ENCODE peak calls at places on chromosome 20, in four cellular contexts. Z is H1, J is GM23338, Y is endothelial cell of umbilical vein. O is an unnamed sample. For H3K79me2, the result is how much of the 10 kb centered on the place peaks cover.

GRCh38 chr20:44552039-44552438 is 30.2 kb upstream of the SERINC3 start:
- DNase-seq in Z (no peak), J (no peak), Y (peak), O (no peak)

GRCh38 chr20:9483131-9483530 is 31.3 kb upstream of the LAMP5 start:
- DNase-seq in Z (no peak), J (no peak), Y (no peak), O (no peak)

GRCh38 chr20:59781236-59781635 is 152.2 kb downstream of the SYCP2 start:
- DNase-seq in Z (no peak), J (no peak), Y (no peak), O (no peak)

GRCh38 chr20:21516861-21517565 is 3.1 kb upstream of the NKX2-2 start:
- DNase-seq in Z (no peak), J (peak), Y (no peak), O (no peak)

GRCh38 chr20:52681288-52681687 is 290.9 kb upstream of the TSHZ2 start:
- DNase-seq in Z (no peak), J (no peak), Y (no peak), O (no peak)

GRCh38 chr20:19885981-19886665 is 128.1 kb downstream of the RIN2 start:
- DNase-seq in Z (no peak), J (peak), Y (peak), O (peak)

GRCh38 chr20:3135507-3136070 is 24.1 kb downstream of the FASTKD5 start:
- DNase-seq in Z (no peak), J (no peak), Y (no peak), O (peak)

GRCh38 chr20:61353261-61353995 is 101.4 kb downstream of the CDH4 start:
- DNase-seq in Z (no peak), J (no peak), Y (no peak), O (no peak)

GRCh38 chr20:17571153-17571527 is 1.3 kb downstream of the DSTN start:
- DNase-seq in Z (no peak), J (no peak), Y (peak), O (no peak)

GRCh38 chr20:18030020-18030419 is 27.7 kb downstream of the OVOL2 start:
- DNase-seq in Z (no peak), J (peak), Y (no peak), O (no peak)

GRCh38 chr20:53656653-53657288 is 63.1 kb upstream of the ZNF217 start:
- DNase-seq in Z (no peak), J (no peak), Y (no peak), O (peak)

GRCh38 chr20:38680492-38681118 is 43.7 kb upstream of the SLC32A1 start:
- DNase-seq in Z (no peak), J (peak), Y (peak), O (peak)

GRCh38 chr20:21554376-21554890 is 40.6 kb upstream of the NKX2-2 start:
- DNase-seq in Z (no peak), J (no peak), Y (no peak), O (no peak)

GRCh38 chr20:433300-433975 is 25.3 kb downstream of the RBCK1 start:
- DNase-seq in Z (no peak), J (no peak), Y (no peak), O (no peak)

GRCh38 chr20:57322476-57322875 is 7.1 kb upstream of the SPO11 start:
- DNase-seq in Z (no peak), J (no peak), Y (no peak), O (no peak)
- H3K4me3 ChIP-seq in Z (no peak), J (no peak), Y (no peak), O (no peak)

DNA sequence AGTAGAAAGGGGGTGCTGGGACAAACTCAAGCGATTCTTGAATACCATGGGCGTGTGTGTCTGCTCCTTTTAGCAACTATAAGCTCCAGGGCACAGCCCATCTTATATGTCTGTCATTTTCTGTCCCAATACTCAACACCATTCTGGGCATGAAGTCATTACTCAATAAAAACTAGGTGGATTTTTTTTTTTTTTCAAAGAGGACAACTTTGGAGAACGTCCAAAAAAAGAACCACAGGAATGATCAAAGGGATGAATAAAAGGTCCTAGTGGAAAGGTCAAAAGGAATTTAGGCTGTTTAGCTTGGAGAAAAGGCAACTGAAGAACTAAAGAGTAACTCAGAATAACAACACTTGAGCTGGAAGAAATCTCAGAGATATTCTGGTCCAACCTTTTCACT is 24.4 kb downstream of the UQCC1 start:
- DNase-seq in Z (no peak), J (no peak), Y (no peak), O (peak)
- H3K79me2 ChIP-seq in Z (under half), J (under half), Y (under half), O (under half)

DNA sequence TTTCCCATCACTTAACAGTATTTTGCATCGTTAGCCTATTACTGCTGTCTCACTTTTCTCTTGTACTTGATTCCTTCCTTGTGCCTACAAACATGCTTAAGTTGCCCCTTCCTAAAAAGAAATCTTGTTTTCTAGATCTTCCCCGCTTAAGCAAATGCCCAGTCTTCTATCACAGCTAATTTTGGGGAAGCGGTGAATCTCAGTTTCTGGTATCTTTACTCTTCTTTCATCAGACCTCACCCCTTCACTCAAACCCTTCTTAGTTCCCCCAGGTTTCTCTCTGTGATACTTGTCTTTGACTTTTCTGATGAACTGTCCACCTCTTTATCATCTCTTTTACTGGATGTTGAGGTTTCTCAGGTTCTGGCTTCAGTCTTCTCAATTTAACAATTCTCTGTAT is 14.2 kb downstream of the VAPB start:
- DNase-seq in Z (no peak), J (no peak), Y (no peak), O (no peak)
- H2AFZ ChIP-seq in Z (no peak), J (no peak), Y (no peak), O (no peak)

DNA sequence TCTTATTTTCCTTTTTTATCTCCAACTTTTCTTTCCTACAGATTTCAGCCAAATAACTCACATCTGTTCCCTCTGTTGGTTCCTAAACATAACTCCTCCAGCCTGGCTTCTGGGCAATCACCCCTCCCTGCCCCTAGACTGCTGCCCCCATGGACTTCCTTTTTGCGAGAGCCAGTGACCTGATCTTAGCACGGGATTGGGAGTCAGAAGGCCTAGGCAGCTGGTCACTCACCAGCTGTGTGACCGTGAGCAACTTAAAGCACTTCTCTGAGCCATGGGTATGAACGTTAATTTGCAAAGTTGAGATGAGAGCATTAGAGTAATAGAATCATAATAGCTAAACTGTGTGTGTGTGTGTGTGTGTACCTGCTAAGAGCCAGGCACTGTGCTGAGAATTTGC is 4.5 kb upstream of the MMP9 start:
- DNase-seq in Z (no peak), J (no peak), Y (no peak), O (no peak)
- H3K4me3 ChIP-seq in Z (no peak), J (no peak), Y (no peak), O (no peak)

DNA sequence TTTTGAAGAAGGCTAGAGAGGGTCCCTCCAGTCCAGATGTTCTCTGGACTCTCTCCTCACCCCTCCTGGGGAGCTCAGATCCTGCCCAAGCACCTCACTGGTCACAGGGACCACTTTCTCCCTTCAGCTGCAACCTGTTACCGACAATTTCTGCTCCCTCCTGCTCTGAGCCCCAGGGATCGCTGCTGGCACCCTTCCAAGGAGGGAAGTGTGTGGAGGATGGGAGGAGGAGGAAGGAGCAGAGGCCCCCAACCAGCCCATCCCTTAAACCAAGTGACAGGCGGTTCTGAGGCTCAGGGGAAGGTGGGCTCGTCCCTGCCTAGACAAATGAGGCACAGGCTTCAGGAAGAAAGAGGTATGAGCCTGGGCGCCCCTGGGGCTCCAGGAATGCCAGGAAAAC is 13.9 kb downstream of the PMEPA1 start:
- DNase-seq in Z (no peak), J (no peak), Y (no peak), O (no peak)
- H3K79me2 ChIP-seq in Z (under half), J (half or more), Y (half or more), O (half or more)

DNA sequence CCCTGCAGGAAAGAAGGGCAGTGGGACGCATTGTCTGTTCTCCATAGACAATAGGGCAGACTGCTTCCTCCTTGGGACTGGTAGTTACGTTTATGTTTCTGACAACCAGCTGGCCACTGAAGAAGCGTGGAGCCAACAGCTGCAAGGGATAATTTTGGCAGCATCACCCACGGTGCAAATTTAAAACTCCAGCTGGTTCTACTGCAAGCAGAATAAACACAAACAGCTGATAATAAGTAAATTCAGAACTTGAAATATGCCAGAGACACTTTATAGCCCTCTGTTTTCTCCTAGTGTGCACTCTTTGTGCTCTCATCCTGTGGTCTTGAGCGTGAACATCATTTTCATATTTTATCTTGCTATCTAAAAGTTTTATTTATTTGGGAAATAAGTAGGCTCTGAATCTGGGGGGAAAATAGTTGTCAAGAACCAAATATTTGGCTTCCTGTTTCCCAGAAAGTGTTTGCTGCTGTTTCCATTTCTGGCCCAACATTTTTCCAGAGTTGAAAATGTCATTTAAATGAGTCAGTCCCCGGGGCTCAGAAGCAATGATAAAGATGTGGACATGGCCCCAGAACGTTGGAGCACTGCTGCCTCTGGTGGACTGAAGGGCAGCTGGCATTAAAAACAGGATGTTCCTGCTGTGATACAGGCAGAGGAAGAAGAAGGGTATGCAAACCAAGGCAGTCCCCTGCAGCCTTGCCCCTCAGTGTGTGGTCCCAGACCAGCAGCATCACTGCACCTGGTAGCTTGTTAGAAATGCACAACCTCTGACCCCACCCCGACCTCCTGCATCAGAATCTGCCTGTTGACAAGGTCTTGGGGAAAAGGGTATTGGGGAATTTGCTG is 12.5 kb upstream of the THBD start:
- DNase-seq in Z (no peak), J (peak), Y (peak), O (peak)
- H2AFZ ChIP-seq in Z (no peak), J (peak), Y (peak), O (no peak)

GRCh38 chr20:41048475-41049242 is 20.0 kb downstream of the TOP1 start:
- DNase-seq in Z (no peak), J (peak), Y (no peak), O (no peak)

GRCh38 chr20:41049451-41049850 is 20.8 kb downstream of the TOP1 start:
- DNase-seq in Z (no peak), J (no peak), Y (no peak), O (no peak)

GRCh38 chr20:41046716-41047115 is 18.1 kb downstream of the TOP1 start:
- DNase-seq in Z (no peak), J (no peak), Y (no peak), O (peak)

GRCh38 chr20:41047279-41047974 is 18.8 kb downstream of the TOP1 start:
- DNase-seq in Z (no peak), J (peak), Y (no peak), O (no peak)

GRCh38 chr20:41047975-41048305 is 19.3 kb downstream of the TOP1 start:
- DNase-seq in Z (no peak), J (no peak), Y (no peak), O (peak)
- H3K4me3 ChIP-seq in Z (no peak), J (peak), Y (no peak), O (no peak)

GRCh38 chr20:49698477-49698876 is 15.2 kb downstream of the B4GALT5 start:
- DNase-seq in Z (no peak), J (no peak), Y (no peak), O (no peak)
- H3K79me2 ChIP-seq in Z (under half), J (half or more), Y (half or more), O (half or more)

O was measured in PC-3.